ENCODE peak calls at places on chromosomes 16 and 17, in four cellular contexts. One of them, this sample, is unnamed.

GRCh38 chr17:7579001-7579838 is at the start of gene CD68:
- DNase-seq in WTC11: no peak
- DNase-seq in K562: peak; percentile 83
- DNase-seq in SK-N-SH: peak; percentile 58
- DNase-seq in this sample: no peak

GRCh38 chr16:75351183-75351582 is 82.1 kb downstream of the CFDP1 start:
- DNase-seq in WTC11: no peak
- DNase-seq in K562: no peak
- DNase-seq in SK-N-SH: peak; percentile 27
- DNase-seq in this sample: no peak

GRCh38 chr16:25613931-25614330 is 77.8 kb upstream of the HS3ST4 start:
- DNase-seq in WTC11: no peak
- DNase-seq in K562: no peak
- DNase-seq in SK-N-SH: peak; percentile 7
- DNase-seq in this sample: no peak

GRCh38 chr16:27828671-27829070 is 234.8 kb downstream of the GSG1L start:
- DNase-seq in WTC11: no peak
- DNase-seq in K562: no peak
- DNase-seq in SK-N-SH: no peak
- DNase-seq in this sample: no peak

GRCh38 chr17:28747046-28747691 is 3.4 kb downstream of the TRAF4 start:
- DNase-seq in WTC11: no peak
- DNase-seq in K562: no peak
- DNase-seq in SK-N-SH: no peak
- DNase-seq in this sample: no peak

GRCh38 chr16:55944377-55944802 is 69.2 kb upstream of the CES5A start:
- DNase-seq in WTC11: peak; percentile 80
- DNase-seq in K562: peak; percentile 67
- DNase-seq in SK-N-SH: peak; percentile 68
- DNase-seq in this sample: no peak

GRCh38 chr16:15575293-15576049 is 67.5 kb downstream of the MARF1 start:
- DNase-seq in WTC11: no peak
- DNase-seq in K562: peak; percentile 89
- DNase-seq in SK-N-SH: no peak
- DNase-seq in this sample: no peak

GRCh38 chr17:80260791-80261158 is at the start of gene RNF213:
- DNase-seq in WTC11: peak; percentile 53
- DNase-seq in K562: peak; percentile 60
- DNase-seq in SK-N-SH: peak; percentile 98
- DNase-seq in this sample: no peak

GRCh38 chr17:34146440-34147043 is 108.5 kb upstream of the CCL2 start:
- DNase-seq in WTC11: peak; percentile 89
- DNase-seq in K562: peak; percentile 67
- DNase-seq in SK-N-SH: peak; percentile 64
- DNase-seq in this sample: no peak

GRCh38 chr16:87463722-87464690 is 28.8 kb downstream of the ZCCHC14 start:
- DNase-seq in WTC11: no peak
- DNase-seq in K562: peak; percentile 52
- DNase-seq in SK-N-SH: no peak
- DNase-seq in this sample: no peak

GRCh38 chr16:17251496-17251895 is 219.3 kb downstream of the XYLT1 start:
- DNase-seq in WTC11: no peak
- DNase-seq in K562: no peak
- DNase-seq in SK-N-SH: no peak
- DNase-seq in this sample: no peak

GRCh38 chr17:80872011-80872929 is 119.4 kb upstream of the CHMP6 start:
- DNase-seq in WTC11: peak; percentile 8
- DNase-seq in K562: no peak
- DNase-seq in SK-N-SH: no peak
- DNase-seq in this sample: no peak

GRCh38 chr16:75617121-75617520 is 6.0 kb downstream of the ADAT1 start:
- DNase-seq in WTC11: no peak
- DNase-seq in K562: no peak
- DNase-seq in SK-N-SH: no peak
- DNase-seq in this sample: no peak

GRCh38 chr16:55469821-55470532 is 9.0 kb upstream of the MMP2 start:
- DNase-seq in WTC11: no peak
- DNase-seq in K562: no peak
- DNase-seq in SK-N-SH: no peak
- DNase-seq in this sample: no peak

GRCh38 chr16:46896314-46896968 is 12.3 kb downstream of the GPT2 start:
- DNase-seq in WTC11: no peak
- DNase-seq in K562: no peak
- DNase-seq in SK-N-SH: peak; percentile 37
- DNase-seq in this sample: no peak

GRCh38 chr16:86619263-86619935 is 41.0 kb downstream of the FOXL1 start:
- DNase-seq in WTC11: peak; percentile 54
- DNase-seq in K562: peak; percentile 41
- DNase-seq in SK-N-SH: no peak
- DNase-seq in this sample: no peak

GRCh38 chr16:84042879-84043485 is 387 bp upstream of the SLC38A8 start:
- DNase-seq in WTC11: peak; percentile 46
- DNase-seq in K562: peak; percentile 50
- DNase-seq in SK-N-SH: no peak
- DNase-seq in this sample: no peak

GRCh38 chr16:20884240-20884556 is 16.0 kb downstream of the DCUN1D3 start:
- DNase-seq in WTC11: no peak
- DNase-seq in K562: no peak
- DNase-seq in SK-N-SH: no peak
- DNase-seq in this sample: no peak

GRCh38 chr16:2720719-2721633 is 952 bp upstream of the PRSS27 start:
- DNase-seq in WTC11: peak; percentile 91
- DNase-seq in K562: peak; percentile 92
- DNase-seq in SK-N-SH: peak; percentile 98
- DNase-seq in this sample: peak; percentile 36

GRCh38 chr16:2716948-2717347 is 3.1 kb downstream of the PRSS27 start:
- DNase-seq in WTC11: no peak
- DNase-seq in K562: peak; percentile 20
- DNase-seq in SK-N-SH: no peak
- DNase-seq in this sample: no peak

GRCh38 chr16:2717360-2718263 is 2.4 kb downstream of the PRSS27 start:
- DNase-seq in WTC11: no peak
- DNase-seq in K562: no peak
- DNase-seq in SK-N-SH: no peak
- DNase-seq in this sample: no peak

GRCh38 chr16:2720063-2720455 is at the start of gene PRSS27:
- DNase-seq in WTC11: no peak
- DNase-seq in K562: no peak
- DNase-seq in SK-N-SH: no peak
- DNase-seq in this sample: no peak

DNA sequence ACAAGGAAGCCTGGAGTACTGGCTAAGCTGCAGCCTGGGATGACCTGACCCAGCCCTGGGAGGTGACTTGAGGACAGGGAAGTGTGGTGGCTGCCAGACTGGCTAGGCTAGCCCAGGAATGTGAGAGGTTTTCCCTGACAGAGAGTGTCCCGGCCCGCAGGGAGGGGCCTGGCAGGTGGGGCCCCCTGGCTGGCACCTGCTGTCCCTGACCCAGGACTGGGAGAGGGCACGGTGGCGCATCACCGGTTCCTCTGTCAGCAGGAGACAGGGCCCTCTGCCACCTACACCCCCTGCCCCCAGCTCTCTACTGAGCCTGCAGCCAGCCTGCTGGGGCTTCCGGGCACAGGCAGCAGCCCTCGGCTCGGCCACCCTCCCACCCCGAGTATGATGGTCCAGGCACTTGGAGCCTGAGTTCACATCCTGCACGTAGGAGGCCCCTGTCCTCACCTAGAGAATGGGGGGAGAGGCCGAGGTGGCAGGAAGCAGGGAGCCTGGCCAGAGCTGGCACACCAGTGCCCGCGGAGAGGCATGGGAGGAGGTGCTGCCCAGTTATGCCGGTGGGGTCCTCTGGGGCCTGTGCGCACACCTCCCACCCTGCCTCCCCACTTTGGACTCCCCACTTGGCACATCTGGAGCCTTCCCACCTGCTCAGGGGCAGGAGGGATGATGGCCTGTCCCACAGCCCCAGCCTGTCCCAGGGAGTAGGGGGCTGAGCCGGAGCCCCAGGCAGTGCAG is 529 bp downstream of the PRSS27 start:
- DNase-seq in WTC11: no peak
- DNase-seq in K562: no peak
- DNase-seq in SK-N-SH: no peak
- DNase-seq in this sample: no peak
- TF ChIP-seq USF1 in WTC11: no peak
- TF ChIP-seq USF1 in K562: no peak
- TF ChIP-seq USF1 in SK-N-SH: no peak
- TF ChIP-seq USF1 in this sample: no peak

GRCh38 chr17:1649844-1650409 is at the start of gene RILP:
- DNase-seq in WTC11: peak; percentile 57
- DNase-seq in K562: peak; percentile 96
- DNase-seq in SK-N-SH: no peak
- DNase-seq in this sample: no peak

GRCh38 chr17:1646199-1646875 is 805 bp upstream of the SCARF1 start:
- DNase-seq in WTC11: no peak
- DNase-seq in K562: no peak
- DNase-seq in SK-N-SH: no peak
- DNase-seq in this sample: no peak

GRCh38 chr17:1648582-1649115 is 1.0 kb downstream of the RILP start:
- DNase-seq in WTC11: peak; percentile 95
- DNase-seq in K562: peak; percentile 94
- DNase-seq in SK-N-SH: peak; percentile 100
- DNase-seq in this sample: peak; percentile 58

GRCh38 chr17:1649116-1649843 is 386 bp downstream of the RILP start:
- DNase-seq in WTC11: peak; percentile 80
- DNase-seq in K562: peak; percentile 81
- DNase-seq in SK-N-SH: peak; percentile 92
- DNase-seq in this sample: no peak

GRCh38 chr17:1647802-1648581 is 1.7 kb downstream of the RILP start:
- DNase-seq in WTC11: peak; percentile 77
- DNase-seq in K562: peak; percentile 40
- DNase-seq in SK-N-SH: no peak
- DNase-seq in this sample: no peak
- TF ChIP-seq USF1 in WTC11: no peak
- TF ChIP-seq USF1 in K562: no peak
- TF ChIP-seq USF1 in SK-N-SH: no peak
- TF ChIP-seq USF1 in this sample: no peak

GRCh38 chr16:50697881-50698767 is 4.7 kb downstream of the NOD2 start:
- DNase-seq in WTC11: no peak
- DNase-seq in K562: no peak
- DNase-seq in SK-N-SH: no peak
- DNase-seq in this sample: peak; percentile 65
- TF ChIP-seq USF1 in WTC11: no peak
- TF ChIP-seq USF1 in K562: no peak
- TF ChIP-seq USF1 in SK-N-SH: no peak
- TF ChIP-seq USF1 in this sample: peak; percentile 47

GRCh38 chr17:37740861-37741260 is 4.0 kb downstream of the HNF1B start:
- DNase-seq in WTC11: no peak
- DNase-seq in K562: no peak
- DNase-seq in SK-N-SH: no peak
- DNase-seq in this sample: no peak
- TF ChIP-seq USF1 in WTC11: no peak
- TF ChIP-seq USF1 in K562: no peak
- TF ChIP-seq USF1 in SK-N-SH: no peak
- TF ChIP-seq USF1 in this sample: no peak

DNA sequence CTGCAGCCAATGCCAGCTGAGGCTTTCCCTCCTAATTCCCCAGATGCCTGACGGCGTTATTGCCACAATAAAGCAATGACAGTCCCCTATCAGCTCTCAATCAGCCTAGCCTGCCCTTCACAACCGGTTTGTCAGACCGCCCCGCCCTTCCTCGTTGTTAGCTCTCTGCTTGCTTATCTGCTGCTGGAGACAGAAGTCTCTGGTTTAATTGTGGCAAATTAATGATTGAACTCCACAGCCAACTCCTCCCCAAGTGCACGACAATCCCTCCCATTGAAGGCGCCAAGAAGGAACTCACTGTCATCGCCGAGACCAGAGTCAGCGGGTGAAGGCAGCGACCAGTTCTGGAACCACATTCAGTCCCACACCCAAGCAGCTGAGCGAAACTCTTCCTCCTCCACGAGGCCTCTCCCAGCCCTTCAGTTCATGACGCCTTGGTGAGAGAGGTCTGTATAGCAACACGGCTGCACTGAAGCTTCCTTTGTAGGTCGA is 474.4 kb downstream of the SLC39A11 start:
- DNase-seq in WTC11: no peak
- DNase-seq in K562: peak; percentile 7
- DNase-seq in SK-N-SH: peak; percentile 80
- DNase-seq in this sample: no peak
- TF ChIP-seq USF1 in WTC11: no peak
- TF ChIP-seq USF1 in K562: no peak
- TF ChIP-seq USF1 in SK-N-SH: no peak
- TF ChIP-seq USF1 in this sample: no peak

DNA sequence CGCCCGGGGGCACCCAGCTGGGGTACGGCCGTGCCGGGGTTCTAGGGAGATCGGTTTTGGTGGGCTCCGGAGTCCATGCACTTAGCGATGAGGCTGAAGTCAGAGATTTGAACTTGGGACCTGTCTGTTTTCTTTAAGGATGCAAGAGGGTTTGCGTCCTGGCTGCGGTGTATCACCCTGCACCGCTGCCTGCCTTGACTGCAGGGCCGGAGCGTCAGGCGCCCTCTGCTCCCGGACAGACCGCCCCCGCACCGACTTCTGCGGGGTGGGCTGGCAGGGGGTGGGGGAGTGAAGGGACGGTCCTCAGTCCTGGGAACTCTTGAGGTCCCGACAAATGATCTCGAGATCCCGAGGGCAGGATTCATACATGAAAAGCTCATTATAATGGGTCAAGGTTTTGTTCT is 701 bp downstream of the PDP2 start:
- DNase-seq in WTC11: no peak
- DNase-seq in K562: peak; percentile 56
- DNase-seq in SK-N-SH: no peak
- DNase-seq in this sample: no peak
- TF ChIP-seq USF1 in WTC11: no peak
- TF ChIP-seq USF1 in K562: no peak
- TF ChIP-seq USF1 in SK-N-SH: no peak
- TF ChIP-seq USF1 in this sample: no peak

This sample was measured in GM12878.